ENCODE peak calls at places on chromosomes 1 and 21, in eight cellular contexts. One of them, this sample, is unnamed.

GRCh38 chr21:34280389-34280795 is 83.4 kb upstream of the KCNE2 start:
- DNase-seq in neural progenitor cell: no peak
- DNase-seq in AG04450: no peak
- DNase-seq in body of pancreas: no peak
- DNase-seq in ovary: peak; percentile 53
- DNase-seq in transverse colon: peak; percentile 9
- DNase-seq in right atrium auricular region: no peak
- DNase-seq in fibroblast of lung: no peak
- DNase-seq in this sample: no peak

GRCh38 chr1:219505886-219506285 is 107.0 kb downstream of the ZC3H11B start:
- DNase-seq in neural progenitor cell: no peak
- DNase-seq in AG04450: no peak
- DNase-seq in body of pancreas: no peak
- DNase-seq in ovary: no peak
- DNase-seq in transverse colon: no peak
- DNase-seq in right atrium auricular region: no peak
- DNase-seq in fibroblast of lung: peak; percentile 53
- DNase-seq in this sample: no peak

GRCh38 chr1:221187174-221187573 is 307.9 kb downstream of the HLX start:
- DNase-seq in neural progenitor cell: no peak
- DNase-seq in AG04450: no peak
- DNase-seq in body of pancreas: no peak
- DNase-seq in ovary: no peak
- DNase-seq in transverse colon: no peak
- DNase-seq in right atrium auricular region: no peak
- DNase-seq in fibroblast of lung: no peak
- DNase-seq in this sample: no peak

GRCh38 chr1:244191581-244191980 is 140.5 kb downstream of the ZBTB18 start:
- DNase-seq in neural progenitor cell: no peak
- DNase-seq in AG04450: no peak
- DNase-seq in body of pancreas: no peak
- DNase-seq in ovary: no peak
- DNase-seq in transverse colon: no peak
- DNase-seq in right atrium auricular region: no peak
- DNase-seq in fibroblast of lung: no peak
- DNase-seq in this sample: no peak

GRCh38 chr21:8997011-8997440 is 1524.4 kb upstream of the TPTE start:
- DNase-seq in neural progenitor cell: no peak
- DNase-seq in AG04450: no peak
- DNase-seq in body of pancreas: no peak
- DNase-seq in ovary: no peak
- DNase-seq in transverse colon: no peak
- DNase-seq in right atrium auricular region: no peak
- DNase-seq in fibroblast of lung: no peak
- DNase-seq in this sample: no peak

GRCh38 chr1:238488406-238488805 is 597.7 kb upstream of the ZP4 start:
- DNase-seq in neural progenitor cell: no peak
- DNase-seq in AG04450: no peak
- DNase-seq in body of pancreas: no peak
- DNase-seq in ovary: no peak
- DNase-seq in transverse colon: no peak
- DNase-seq in right atrium auricular region: no peak
- DNase-seq in fibroblast of lung: peak; percentile 30
- DNase-seq in this sample: no peak

GRCh38 chr1:59685666-59686065 is 129.1 kb upstream of the HOOK1 start:
- DNase-seq in neural progenitor cell: no peak
- DNase-seq in AG04450: no peak
- DNase-seq in body of pancreas: no peak
- DNase-seq in ovary: no peak
- DNase-seq in transverse colon: no peak
- DNase-seq in right atrium auricular region: no peak
- DNase-seq in fibroblast of lung: no peak
- DNase-seq in this sample: no peak

GRCh38 chr1:24704411-24705259 is 40.6 kb upstream of the CLIC4 start:
- DNase-seq in neural progenitor cell: peak; percentile 78
- DNase-seq in AG04450: no peak
- DNase-seq in body of pancreas: no peak
- DNase-seq in ovary: no peak
- DNase-seq in transverse colon: no peak
- DNase-seq in right atrium auricular region: no peak
- DNase-seq in fibroblast of lung: peak; percentile 99
- DNase-seq in this sample: no peak

GRCh38 chr1:49824261-49824660 is 199.5 kb downstream of the AGBL4 start:
- DNase-seq in neural progenitor cell: no peak
- DNase-seq in AG04450: no peak
- DNase-seq in body of pancreas: no peak
- DNase-seq in ovary: no peak
- DNase-seq in transverse colon: no peak
- DNase-seq in right atrium auricular region: no peak
- DNase-seq in fibroblast of lung: no peak
- DNase-seq in this sample: no peak

GRCh38 chr1:3514404-3514803 is 59.9 kb downstream of the ARHGEF16 start:
- DNase-seq in neural progenitor cell: no peak
- DNase-seq in AG04450: no peak
- DNase-seq in body of pancreas: no peak
- DNase-seq in ovary: no peak
- DNase-seq in transverse colon: no peak
- DNase-seq in right atrium auricular region: no peak
- DNase-seq in fibroblast of lung: no peak
- DNase-seq in this sample: no peak

GRCh38 chr1:225897595-225898514 is 8.9 kb upstream of the LEFTY1 start:
- DNase-seq in neural progenitor cell: no peak
- DNase-seq in AG04450: no peak
- DNase-seq in body of pancreas: no peak
- DNase-seq in ovary: no peak
- DNase-seq in transverse colon: peak; percentile 41
- DNase-seq in right atrium auricular region: no peak
- DNase-seq in fibroblast of lung: no peak
- DNase-seq in this sample: no peak

GRCh38 chr1:36156329-36157114 is 562 bp downstream of the MAP7D1 start:
- DNase-seq in neural progenitor cell: peak; percentile 95
- DNase-seq in AG04450: no peak
- DNase-seq in body of pancreas: peak; percentile 56
- DNase-seq in ovary: peak; percentile 71
- DNase-seq in transverse colon: peak; percentile 67
- DNase-seq in right atrium auricular region: peak; percentile 66
- DNase-seq in fibroblast of lung: peak; percentile 70
- DNase-seq in this sample: peak; percentile 84

GRCh38 chr1:214581785-214582184 is 21.2 kb upstream of the CENPF start:
- DNase-seq in neural progenitor cell: no peak
- DNase-seq in AG04450: peak; percentile 36
- DNase-seq in body of pancreas: no peak
- DNase-seq in ovary: no peak
- DNase-seq in transverse colon: no peak
- DNase-seq in right atrium auricular region: no peak
- DNase-seq in fibroblast of lung: peak; percentile 96
- DNase-seq in this sample: no peak

GRCh38 chr1:74463301-74463988 is 49.0 kb downstream of the LRRC53 start:
- DNase-seq in neural progenitor cell: no peak
- DNase-seq in AG04450: no peak
- DNase-seq in body of pancreas: no peak
- DNase-seq in ovary: no peak
- DNase-seq in transverse colon: no peak
- DNase-seq in right atrium auricular region: no peak
- DNase-seq in fibroblast of lung: peak; percentile 65
- DNase-seq in this sample: no peak

GRCh38 chr1:117657949-117658660 is 52.3 kb downstream of the TENT5C start:
- DNase-seq in neural progenitor cell: no peak
- DNase-seq in AG04450: no peak
- DNase-seq in body of pancreas: no peak
- DNase-seq in ovary: no peak
- DNase-seq in transverse colon: no peak
- DNase-seq in right atrium auricular region: no peak
- DNase-seq in fibroblast of lung: no peak
- DNase-seq in this sample: no peak
- H3K4me3 ChIP-seq in neural progenitor cell: no peak overlapping the region
- H3K4me3 ChIP-seq in AG04450: no peak overlapping the region
- H3K4me3 ChIP-seq in body of pancreas: no peak overlapping the region
- H3K4me3 ChIP-seq in ovary: no peak overlapping the region
- H3K4me3 ChIP-seq in transverse colon: no peak overlapping the region
- H3K4me3 ChIP-seq in right atrium auricular region: no peak overlapping the region
- H3K4me3 ChIP-seq in fibroblast of lung: no peak overlapping the region
- H3K4me3 ChIP-seq in this sample: no peak overlapping the region

DNA sequence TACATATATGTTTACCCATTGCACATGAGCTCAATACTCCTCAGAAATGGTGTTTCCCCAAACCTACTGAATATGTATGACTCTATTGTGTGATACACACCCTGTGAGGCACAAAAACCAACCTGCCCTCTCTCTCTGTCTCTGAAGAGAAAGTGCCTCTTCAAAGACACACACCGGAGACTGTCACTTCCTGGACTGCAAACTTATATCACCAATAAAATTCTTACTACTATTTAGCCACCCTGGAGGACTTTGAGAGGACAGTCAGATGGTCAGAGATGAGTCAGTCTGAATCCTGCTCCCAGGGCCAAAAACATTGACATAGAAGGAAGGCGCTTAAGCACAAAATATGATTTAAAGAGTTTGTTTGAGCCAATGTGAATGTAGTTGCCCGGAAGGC is 110.4 kb downstream of the PPIAL4G start:
- DNase-seq in neural progenitor cell: no peak
- DNase-seq in AG04450: no peak
- DNase-seq in body of pancreas: no peak
- DNase-seq in ovary: no peak
- DNase-seq in transverse colon: peak; percentile 34
- DNase-seq in right atrium auricular region: no peak
- DNase-seq in fibroblast of lung: peak; percentile 41
- DNase-seq in this sample: no peak
- H3K27ac ChIP-seq in neural progenitor cell: no peak overlapping the region
- H3K27ac ChIP-seq in AG04450: no peak overlapping the region
- H3K27ac ChIP-seq in body of pancreas: no peak overlapping the region
- H3K27ac ChIP-seq in ovary: no peak overlapping the region
- H3K27ac ChIP-seq in transverse colon: peak overlapping the region; percentile 48
- H3K27ac ChIP-seq in right atrium auricular region: no peak overlapping the region
- H3K27ac ChIP-seq in fibroblast of lung: no peak overlapping the region
- H3K27ac ChIP-seq in this sample: no peak overlapping the region

GRCh38 chr1:19643602-19644419 is at the start of gene NBL1:
- DNase-seq in neural progenitor cell: peak; percentile 63
- DNase-seq in AG04450: no peak
- DNase-seq in body of pancreas: peak; percentile 41
- DNase-seq in ovary: peak; percentile 86
- DNase-seq in transverse colon: peak; percentile 84
- DNase-seq in right atrium auricular region: no peak
- DNase-seq in fibroblast of lung: peak; percentile 69
- DNase-seq in this sample: peak; percentile 74

GRCh38 chr1:19637606-19638005 is 6.5 kb upstream of the NBL1 start:
- DNase-seq in neural progenitor cell: no peak
- DNase-seq in AG04450: no peak
- DNase-seq in body of pancreas: no peak
- DNase-seq in ovary: no peak
- DNase-seq in transverse colon: no peak
- DNase-seq in right atrium auricular region: no peak
- DNase-seq in fibroblast of lung: no peak
- DNase-seq in this sample: peak; percentile 47

GRCh38 chr1:19639999-19640362 is 4.1 kb upstream of the NBL1 start:
- DNase-seq in neural progenitor cell: no peak
- DNase-seq in AG04450: no peak
- DNase-seq in body of pancreas: no peak
- DNase-seq in ovary: no peak
- DNase-seq in transverse colon: peak; percentile 58
- DNase-seq in right atrium auricular region: no peak
- DNase-seq in fibroblast of lung: no peak
- DNase-seq in this sample: peak; percentile 21

GRCh38 chr1:19643113-19643512 is 998 bp upstream of the NBL1 start:
- DNase-seq in neural progenitor cell: no peak
- DNase-seq in AG04450: no peak
- DNase-seq in body of pancreas: no peak
- DNase-seq in ovary: peak; percentile 56
- DNase-seq in transverse colon: peak; percentile 87
- DNase-seq in right atrium auricular region: no peak
- DNase-seq in fibroblast of lung: peak; percentile 42
- DNase-seq in this sample: peak; percentile 75

DNA sequence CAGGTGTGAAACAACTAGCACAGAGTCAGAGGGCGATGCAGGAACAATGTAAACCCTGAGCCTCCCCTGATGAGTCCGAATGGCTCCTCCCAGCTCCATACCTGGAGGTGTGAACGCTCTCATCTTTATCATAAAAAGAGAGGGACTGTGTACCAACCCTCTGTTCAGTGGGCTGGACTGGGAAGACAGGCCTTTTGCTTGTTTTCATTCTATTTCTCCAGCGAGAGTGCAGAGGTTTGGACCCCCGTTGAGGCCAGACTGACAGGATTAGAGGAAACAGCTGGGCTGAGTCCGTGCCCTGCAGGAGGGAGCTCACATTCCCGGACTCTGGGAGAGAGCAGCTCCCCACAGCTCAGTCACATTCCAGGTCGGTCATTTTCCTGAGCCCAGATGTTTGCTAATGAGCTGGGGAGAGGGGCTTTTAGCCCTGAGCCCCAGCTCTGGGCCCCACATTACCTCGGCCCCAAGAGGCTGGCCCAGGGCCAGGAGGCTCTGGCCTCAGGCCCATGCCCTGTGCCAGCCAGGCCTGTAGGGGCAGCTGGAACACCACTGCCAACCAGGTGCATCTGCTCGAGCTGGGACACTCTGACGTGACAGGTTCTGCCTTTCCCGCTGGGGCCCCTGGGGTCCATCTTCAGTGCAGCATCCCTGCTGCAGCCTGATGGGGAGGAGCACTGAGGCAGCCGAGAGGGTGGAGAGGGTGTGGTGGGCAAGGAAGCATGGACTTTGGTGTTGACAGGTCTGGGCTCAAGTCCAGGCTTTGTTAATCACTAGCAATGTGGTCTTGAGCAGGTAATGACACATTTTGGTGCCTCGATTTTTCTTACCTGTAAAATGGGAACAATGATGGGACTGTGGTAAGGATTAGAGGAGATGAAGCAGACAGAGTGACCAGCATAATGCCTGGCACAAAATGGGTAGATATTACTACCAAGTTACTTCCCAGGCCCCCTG is 3.5 kb upstream of the NBL1 start:
- DNase-seq in neural progenitor cell: peak; percentile 94
- DNase-seq in AG04450: no peak
- DNase-seq in body of pancreas: no peak
- DNase-seq in ovary: no peak
- DNase-seq in transverse colon: peak; percentile 82
- DNase-seq in right atrium auricular region: no peak
- DNase-seq in fibroblast of lung: peak; percentile 25
- DNase-seq in this sample: peak; percentile 65
- TF ChIP-seq CTCF in neural progenitor cell: no peak
- TF ChIP-seq CTCF in AG04450: no peak
- TF ChIP-seq CTCF in body of pancreas: no peak
- TF ChIP-seq CTCF in ovary: no peak
- TF ChIP-seq CTCF in transverse colon: peak; percentile 4
- TF ChIP-seq CTCF in right atrium auricular region: no peak
- TF ChIP-seq CTCF in fibroblast of lung: no peak
- TF ChIP-seq CTCF in this sample: no peak

DNA sequence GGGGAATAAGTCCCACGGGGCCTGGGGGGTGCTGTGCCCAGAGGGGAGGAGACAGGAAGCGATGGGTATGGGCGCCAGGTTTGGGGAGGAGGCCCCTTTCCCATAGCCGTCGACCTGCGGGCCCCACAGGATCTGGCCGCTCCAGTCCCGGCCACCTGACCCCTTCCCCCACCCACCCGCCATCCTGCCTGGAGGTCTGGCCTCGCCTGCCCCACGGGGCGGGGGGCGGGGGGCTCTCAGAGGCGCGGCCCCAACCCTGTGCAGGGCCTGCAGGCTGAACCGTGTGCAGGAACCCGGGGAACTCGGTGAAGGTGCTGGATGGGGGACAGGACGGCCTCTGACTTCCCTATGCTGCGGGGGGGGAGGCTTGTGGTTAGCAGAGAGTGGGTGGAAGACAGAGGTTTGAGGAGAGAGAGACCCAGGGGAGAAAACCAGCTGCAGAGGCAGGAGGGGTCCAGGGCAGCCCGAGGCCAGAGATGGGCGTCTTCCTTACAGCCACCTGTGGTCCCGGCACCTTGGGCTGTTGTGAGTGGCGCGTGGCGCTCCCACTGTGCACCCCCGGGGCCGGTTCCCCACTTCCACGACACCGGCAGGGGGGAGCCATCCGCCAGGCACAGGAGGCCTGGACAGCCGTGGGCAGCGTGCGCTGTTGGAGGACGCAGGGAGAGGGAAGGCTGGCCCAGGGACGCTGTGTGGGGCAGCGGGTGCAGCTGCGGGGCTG is 2.5 kb upstream of the TNFRSF18 start:
- DNase-seq in neural progenitor cell: no peak
- DNase-seq in AG04450: no peak
- DNase-seq in body of pancreas: no peak
- DNase-seq in ovary: no peak
- DNase-seq in transverse colon: peak; percentile 69
- DNase-seq in right atrium auricular region: no peak
- DNase-seq in fibroblast of lung: peak; percentile 51
- DNase-seq in this sample: no peak
- H3K4me3 ChIP-seq in neural progenitor cell: no peak overlapping the region
- H3K4me3 ChIP-seq in AG04450: no peak overlapping the region
- H3K4me3 ChIP-seq in body of pancreas: no peak overlapping the region
- H3K4me3 ChIP-seq in ovary: no peak overlapping the region
- H3K4me3 ChIP-seq in transverse colon: peak overlapping the region; percentile 24
- H3K4me3 ChIP-seq in right atrium auricular region: no peak overlapping the region
- H3K4me3 ChIP-seq in fibroblast of lung: no peak overlapping the region
- H3K4me3 ChIP-seq in this sample: no peak overlapping the region

This sample was measured in coronary artery.